ENCODE peak calls at places on chromosomes 3 and 15, in four cellular contexts. Z is foreskin fibroblast, U is A549, Y is WTC11. P is an unnamed sample.

GRCh38 chr15:79372428-79372827 is 59.7 kb upstream of the MINAR1 start:
- DNase-seq in U (no peak), Y (no peak), Z (no peak), P (no peak)

GRCh38 chr3:196941846-196942225 is 492 bp downstream of the NCBP2 start:
- DNase-seq in Z (peak; percentile 74), U (no peak), Y (peak; percentile 61), P (peak; percentile 32)

GRCh38 chr3:146117406-146118285 is 43.3 kb downstream of the PLOD2 start:
- DNase-seq in Y (no peak), Z (peak; percentile 79), U (peak; percentile 22), P (no peak)

GRCh38 chr15:80585544-80586018 is 109.5 kb upstream of the ABHD17C start:
- DNase-seq in Y (peak; percentile 28), Z (no peak), U (no peak), P (no peak)

GRCh38 chr3:130516645-130517512 is at the start of gene COL6A6:
- DNase-seq in Z (peak; percentile 6), U (no peak), Y (peak; percentile 41), P (no peak)

GRCh38 chr3:16523778-16524177 is 10.3 kb upstream of the RFTN1 start:
- DNase-seq in Y (no peak), Z (peak; percentile 29), U (no peak), P (no peak)

GRCh38 chr3:21645121-21645897 is 105.7 kb downstream of the ZNF385D start:
- DNase-seq in Z (peak; percentile 76), Y (no peak), U (no peak), P (no peak)

GRCh38 chr15:64634020-64634419 is 141.4 kb downstream of the RBPMS2 start:
- DNase-seq in Y (no peak), Z (no peak), U (no peak), P (no peak)

GRCh38 chr3:8835385-8835784 is 66.0 kb upstream of the OXTR start:
- DNase-seq in Z (no peak), U (no peak), Y (no peak), P (no peak)

GRCh38 chr15:33341943-33342342 is 31.2 kb downstream of the RYR3 start:
- DNase-seq in Y (no peak), Z (no peak), U (no peak), P (no peak)

GRCh38 chr15:80558631-80559319 is 136.3 kb upstream of the ABHD17C start:
- DNase-seq in U (no peak), Y (no peak), Z (no peak), P (no peak)

DNA sequence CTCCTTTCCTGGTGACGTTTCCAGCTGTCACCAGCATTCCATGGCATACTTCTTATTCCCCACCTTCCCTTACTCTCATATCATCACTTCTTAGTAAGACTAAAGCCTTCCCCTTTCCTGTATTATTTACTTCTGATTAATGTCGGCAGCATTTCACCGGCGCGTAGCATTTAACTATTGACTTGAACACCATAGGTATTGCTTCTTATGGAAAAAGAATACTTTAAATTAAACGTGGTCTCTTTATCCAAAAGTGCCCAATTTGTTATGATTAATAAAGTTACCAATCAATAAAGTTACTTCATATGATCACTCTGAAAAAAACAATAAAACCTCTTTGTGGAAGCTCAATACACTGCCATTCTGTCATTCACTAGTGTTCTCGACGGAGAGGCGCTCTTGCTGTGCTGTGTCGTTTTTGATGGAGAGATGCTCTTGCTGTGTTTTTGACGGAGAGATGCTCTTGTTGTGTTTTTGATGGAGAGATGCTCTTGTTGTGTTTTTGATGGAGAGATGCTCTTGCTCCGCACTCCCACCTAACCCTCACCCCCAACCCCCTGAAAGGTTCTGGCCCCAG is 165.0 kb downstream of the XXYLT1 start:
- DNase-seq in Z (no peak), Y (no peak), U (no peak), P (no peak)
- TF ChIP-seq CTCF in Z (no peak), Y (no peak), U (no peak), P (no peak)

DNA sequence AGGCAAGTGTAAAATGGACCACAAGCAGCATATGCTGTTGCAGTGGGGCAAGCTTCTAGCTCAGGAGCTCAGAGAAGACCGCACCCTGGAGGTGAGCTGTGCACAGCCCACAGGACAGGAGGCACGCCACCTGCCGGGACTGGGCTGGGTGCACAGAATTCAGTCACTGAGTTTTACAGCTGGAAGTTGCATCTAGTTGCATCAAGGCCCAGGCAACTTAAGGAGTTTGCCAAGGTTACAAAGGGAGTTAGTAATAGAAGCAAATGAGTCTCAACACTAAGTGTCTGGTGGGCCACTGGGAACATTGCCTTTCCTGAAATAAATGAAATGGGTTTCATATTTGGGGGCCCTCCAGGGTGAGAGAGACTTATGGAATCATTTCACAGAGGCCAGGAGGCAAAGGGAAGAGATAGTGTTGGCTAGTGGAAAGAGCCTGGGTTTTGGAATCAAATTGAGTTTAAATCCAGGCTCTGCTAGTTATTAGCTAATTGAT is 36.0 kb upstream of the TIMP4 start:
- DNase-seq in U (peak; percentile 86), Y (no peak), Z (peak; percentile 73), P (no peak)
- TF ChIP-seq CTCF in U (peak; percentile 76), Y (no peak), Z (no peak), P (no peak)

GRCh38 chr3:112656045-112656444 is 15.1 kb upstream of the CCDC80 start:
- DNase-seq in Z (no peak), U (no peak), Y (no peak), P (no peak)

GRCh38 chr3:112654492-112654891 is 13.5 kb upstream of the CCDC80 start:
- DNase-seq in Y (no peak), U (no peak), Z (no peak), P (no peak)

GRCh38 chr3:112653209-112653871 is 12.4 kb upstream of the CCDC80 start:
- DNase-seq in Z (peak; percentile 96), Y (no peak), U (peak; percentile 97), P (no peak)

GRCh38 chr3:112653881-112654300 is 12.9 kb upstream of the CCDC80 start:
- DNase-seq in Z (peak; percentile 92), U (peak; percentile 92), Y (no peak), P (no peak)

GRCh38 chr3:112654979-112655378 is 14.0 kb upstream of the CCDC80 start:
- DNase-seq in Z (no peak), Y (no peak), U (peak; percentile 64), P (no peak)
- TF ChIP-seq CTCF in Z (no peak), Y (no peak), U (no peak), P (no peak)

GRCh38 chr3:72238836-72239235 is 453.9 kb upstream of the PROK2 start:
- DNase-seq in Z (no peak), Y (no peak), U (no peak), P (no peak)
- TF ChIP-seq CTCF in Z (no peak), Y (no peak), U (no peak), P (no peak)